ENCODE peak calls at places on chromosomes 7 and 10, in five cellular contexts. J is K562, V is SK-N-SH, G is HCT116, L is H1. P is an unnamed sample.

GRCh38 chr10:16644146-16644545 is 122.5 kb upstream of the C1QL3 start:
- DNase-seq in J (no peak), L (no peak), G (no peak), V (no peak), P (no peak)

GRCh38 chr10:32104181-32104580 is 48.0 kb upstream of the KIF5B start:
- DNase-seq in L (no peak), V (no peak), J (no peak), G (no peak), P (no peak)

GRCh38 chr10:5478694-5479305 is 20.6 kb downstream of the CALML5 start:
- DNase-seq in V (peak; percentile 22), G (no peak), L (no peak), J (peak; percentile 32), P (no peak)

GRCh38 chr10:132461683-132462231 is 64.8 kb downstream of the PWWP2B start:
- DNase-seq in G (no peak), J (no peak), V (no peak), L (no peak), P (no peak)

GRCh38 chr7:85184599-85185354 is 2.1 kb downstream of the SEMA3D start:
- DNase-seq in V (peak; percentile 59), L (peak; percentile 54), J (no peak), G (no peak), P (no peak)

GRCh38 chr10:71684356-71685173 is 35.0 kb downstream of the C10orf105 start:
- DNase-seq in G (peak; percentile 26), J (peak; percentile 87), V (no peak), L (no peak), P (no peak)

GRCh38 chr7:150994141-150994837 is 3.5 kb downstream of the NOS3 start:
- DNase-seq in V (peak; percentile 83), L (no peak), G (no peak), J (peak; percentile 96), P (no peak)

GRCh38 chr10:114044251-114045070 is 795 bp downstream of the ADRB1 start:
- DNase-seq in J (no peak), L (peak; percentile 72), G (no peak), V (peak; percentile 55), P (no peak)

GRCh38 chr10:17387861-17388503 is 66.4 kb downstream of the ST8SIA6 start:
- DNase-seq in J (no peak), V (peak; percentile 27), G (no peak), L (no peak), P (peak; percentile 55)

GRCh38 chr7:110521357-110521756 is 569.6 kb upstream of the LRRN3 start:
- DNase-seq in J (no peak), L (no peak), G (no peak), V (no peak), P (no peak)

GRCh38 chr7:3289996-3290395 is 11.1 kb upstream of the SDK1 start:
- DNase-seq in L (no peak), G (no peak), J (no peak), V (no peak), P (no peak)

GRCh38 chr10:78543026-78543748 is 509.5 kb downstream of the RPS24 start:
- DNase-seq in V (no peak), G (no peak), J (no peak), L (no peak), P (no peak)

GRCh38 chr7:69429817-69430501 is 168.3 kb upstream of the AUTS2 start:
- DNase-seq in G (no peak), J (no peak), L (no peak), V (no peak), P (no peak)

DNA sequence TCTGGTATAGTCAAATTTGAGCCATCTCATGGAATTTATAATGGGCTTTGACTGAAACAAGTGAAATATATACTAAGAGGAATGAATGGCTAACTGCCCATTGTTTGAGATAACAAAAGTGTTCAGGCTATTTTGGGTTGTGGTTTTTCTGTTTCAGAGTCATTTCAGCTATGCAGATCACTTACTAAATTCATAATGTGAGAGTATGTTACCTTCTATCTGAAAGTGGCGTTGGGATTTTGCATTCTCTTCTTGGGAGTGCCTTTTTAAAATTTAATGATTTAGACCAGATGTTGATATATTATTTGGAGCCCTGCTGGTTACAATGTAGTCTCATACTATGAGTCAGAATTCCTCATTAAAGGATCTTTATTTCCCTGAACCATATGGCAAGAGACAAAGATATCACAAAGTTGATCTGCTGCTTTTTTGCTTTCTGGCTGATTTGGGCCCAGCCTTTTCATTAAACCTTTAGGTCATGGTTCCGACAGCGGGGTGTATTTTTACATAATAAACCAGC is 10.4 kb downstream of the VCL start:
- DNase-seq in L (no peak), G (no peak), V (peak; percentile 24), J (no peak), P (no peak)
- TF ChIP-seq JUND in L (no peak), G (no peak), V (peak; percentile 66), J (peak; percentile 32), P (no peak)

DNA sequence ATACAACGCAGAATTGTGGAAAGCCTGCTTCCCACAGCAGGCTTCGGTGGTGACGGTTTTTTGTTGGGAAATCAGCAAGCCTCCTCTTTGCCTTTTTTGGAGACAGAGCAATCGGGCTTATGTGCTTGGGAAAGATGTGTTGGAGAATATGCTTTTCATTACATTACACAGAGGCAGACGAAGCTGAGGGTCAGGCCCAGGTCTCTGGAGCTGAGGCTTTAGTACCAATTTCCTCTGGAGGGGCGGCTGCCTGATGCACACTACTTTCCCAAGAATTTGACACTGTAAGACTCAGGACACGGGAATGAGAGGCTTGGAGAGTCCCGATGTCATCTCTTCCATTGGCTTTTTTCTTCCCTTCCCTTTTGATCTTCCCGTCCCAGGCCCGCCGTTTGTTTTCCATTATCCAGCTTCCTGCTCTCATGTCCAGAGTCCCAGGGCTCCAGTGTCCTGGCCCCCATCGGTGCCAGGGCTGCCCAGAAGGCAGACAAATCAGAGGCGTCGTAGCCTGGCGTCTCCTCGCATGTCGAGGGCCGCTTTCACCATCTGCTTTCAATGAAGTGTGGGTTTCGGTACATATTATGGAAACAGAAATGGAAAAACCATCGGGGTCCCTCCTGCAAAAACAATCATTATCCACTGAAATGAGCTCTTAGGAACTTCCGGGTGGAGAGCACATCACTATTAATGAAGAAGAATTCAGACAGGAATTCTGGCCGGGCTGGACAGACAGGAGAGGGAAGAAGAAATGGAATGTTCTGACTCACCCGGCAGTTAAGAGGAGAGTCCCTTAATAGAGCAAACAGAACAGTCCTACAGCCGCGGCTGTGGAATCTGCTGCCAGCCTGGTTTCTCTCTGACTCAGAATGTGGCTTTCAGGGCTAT is 123.0 kb upstream of the JCAD start:
- DNase-seq in V (peak; percentile 38), G (no peak), J (no peak), L (no peak), P (peak; percentile 75)
- TF ChIP-seq JUND in V (peak; percentile 82), G (peak; percentile 56), J (no peak), L (no peak), P (no peak)

GRCh38 chr10:95906675-95907453 is 911 bp upstream of the CC2D2B start:
- DNase-seq in L (peak; percentile 56), J (peak; percentile 34), V (peak; percentile 51), G (peak; percentile 18), P (peak; percentile 57)
- TF ChIP-seq JUND in L (no peak), J (no peak), V (no peak), G (no peak), P (no peak)

DNA sequence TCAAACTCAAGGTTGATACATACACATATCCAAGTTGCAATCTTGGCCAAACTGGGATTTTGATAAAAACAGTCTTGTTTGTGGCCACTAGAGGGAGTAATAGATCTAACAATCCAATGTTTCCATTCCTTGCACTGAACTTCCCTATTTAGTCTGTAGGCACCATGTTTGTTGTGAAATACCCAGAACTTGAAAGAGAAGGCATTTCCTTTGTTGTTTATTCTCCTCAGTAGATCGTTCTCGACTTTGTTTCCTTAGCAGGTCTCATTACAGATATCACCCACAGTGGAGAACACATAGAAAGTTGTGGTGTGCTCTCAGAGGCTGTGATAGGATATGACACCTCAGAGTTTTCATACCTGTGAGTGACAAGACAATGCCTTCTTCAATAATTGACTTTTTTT is 70.3 kb upstream of the MXI1 start:
- DNase-seq in V (peak; percentile 59), J (peak; percentile 41), L (no peak), G (peak; percentile 55), P (peak; percentile 13)
- TF ChIP-seq JUND in V (no peak), J (no peak), L (no peak), G (no peak), P (no peak)

P was measured in T47D.